ENCODE peak calls at places on chromosomes 6 and 20, in five cellular contexts. E, F, X, B and S are unnamed samples. For H3K4me1 and H3K27me3, the result is how much of the 10 kb centered on the place peaks cover.

GRCh38 chr6:38234934-38235678 is 404.6 kb downstream of the BTBD9 start:
- DNase-seq in E (no peak), F (no peak), X (no peak), B (no peak), S (no peak)

GRCh38 chr20:50750145-50750671 is 18.8 kb downstream of the PARD6B start:
- DNase-seq in E (no peak), B (no peak), F (no peak), X (no peak), S (no peak)

GRCh38 chr6:372336-372911 is 19.1 kb upstream of the IRF4 start:
- DNase-seq in F (no peak), B (peak), E (no peak), X (no peak), S (no peak)

GRCh38 chr6:99905209-99906106 is 88.6 kb downstream of the MCHR2 start:
- DNase-seq in E (no peak), B (no peak), F (no peak), X (peak), S (peak)

GRCh38 chr6:73062837-73063236 is 162.5 kb downstream of the KHDC1L start:
- DNase-seq in B (no peak), E (no peak), X (no peak), F (no peak), S (no peak)

GRCh38 chr6:55511124-55511820 is 67.7 kb downstream of the HMGCLL1 start:
- DNase-seq in B (no peak), F (no peak), X (no peak), E (no peak), S (no peak)

GRCh38 chr20:25341716-25342680 is 48.6 kb downstream of the ABHD12 start:
- DNase-seq in B (no peak), F (no peak), E (no peak), X (peak), S (peak)

GRCh38 chr6:13480631-13481501 is 6.5 kb downstream of the GFOD1 start:
- DNase-seq in F (peak), B (no peak), X (no peak), E (no peak), S (no peak)

DNA sequence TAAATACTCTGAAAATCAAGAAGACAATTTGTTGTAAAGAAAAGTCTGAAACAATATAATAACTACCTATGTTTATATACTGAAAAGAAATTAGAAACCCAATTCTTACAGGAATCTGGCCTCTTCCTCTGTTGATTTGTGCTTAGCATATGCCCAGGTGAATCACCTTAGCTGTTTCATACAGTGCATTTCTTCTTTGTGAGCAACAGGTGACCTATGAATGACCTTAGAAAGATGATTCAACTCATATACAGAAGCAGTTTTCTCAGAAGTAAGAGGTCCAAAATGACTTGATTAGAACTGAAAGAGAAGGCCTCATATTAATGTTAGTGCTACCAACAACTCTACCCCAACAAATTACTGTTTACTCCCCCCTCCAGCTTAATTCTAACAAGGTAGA is 419.5 kb upstream of the ID4 start:
- DNase-seq in E (no peak), X (peak), F (no peak), B (no peak), S (no peak)
- H3K4me1 ChIP-seq in E (under half), X (under half), F (under half), B (under half), S (under half)

GRCh38 chr6:30130887-30131862 is 4.8 kb upstream of the TRIM40 start:
- DNase-seq in X (peak), B (no peak), E (peak), F (peak), S (peak)
- H3K27me3 ChIP-seq in X (under half), B (under half), E (under half), F (under half), S (under half)

GRCh38 chr6:135087803-135088202 is 33.2 kb upstream of the HBS1L start:
- DNase-seq in B (no peak), F (no peak), X (no peak), E (no peak), S (no peak)

GRCh38 chr6:135085700-135086413 is 31.2 kb upstream of the HBS1L start:
- DNase-seq in F (no peak), B (no peak), E (no peak), X (no peak), S (no peak)

GRCh38 chr6:135087403-135087802 is 32.8 kb upstream of the HBS1L start:
- DNase-seq in X (no peak), F (no peak), B (no peak), E (no peak), S (no peak)

GRCh38 chr6:135084916-135085269 is 30.3 kb upstream of the HBS1L start:
- DNase-seq in B (no peak), F (no peak), X (no peak), E (no peak), S (no peak)

DNA sequence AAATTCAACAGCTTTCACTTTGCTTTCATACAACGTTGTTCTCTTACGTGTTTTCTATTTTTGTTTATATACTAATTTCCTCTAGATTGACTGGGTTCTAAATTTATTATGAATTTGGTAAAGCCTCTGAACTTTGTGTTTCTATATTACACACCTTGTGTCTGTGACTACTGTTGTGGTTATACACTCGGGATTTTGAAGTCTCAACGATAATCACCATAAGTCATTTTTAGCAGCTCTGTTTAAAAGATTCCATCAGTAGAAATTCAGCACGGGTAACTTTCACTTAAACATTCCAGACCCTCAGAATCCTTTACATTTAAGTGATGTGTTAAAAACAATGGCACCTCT is 31.8 kb upstream of the HBS1L start:
- DNase-seq in F (no peak), B (no peak), X (no peak), E (no peak), S (no peak)
- H3K4me3 ChIP-seq in F (no peak), B (no peak), X (peak), E (no peak), S (no peak)

GRCh38 chr6:1862411-1862810 is 252.7 kb downstream of the FOXC1 start:
- DNase-seq in E (no peak), F (no peak), B (no peak), X (no peak), S (no peak)

GRCh38 chr6:1858865-1859264 is 249.2 kb downstream of the FOXC1 start:
- DNase-seq in B (no peak), X (no peak), F (no peak), E (no peak), S (no peak)

GRCh38 chr6:1858191-1858590 is 248.5 kb downstream of the FOXC1 start:
- DNase-seq in X (no peak), E (no peak), F (no peak), B (no peak), S (no peak)

GRCh38 chr6:1864496-1864895 is 254.8 kb downstream of the FOXC1 start:
- DNase-seq in B (no peak), E (no peak), X (no peak), F (no peak), S (no peak)

GRCh38 chr6:1860756-1861369 is 251.1 kb downstream of the FOXC1 start:
- DNase-seq in E (no peak), B (no peak), F (no peak), X (no peak), S (no peak)
- H3K4me1 ChIP-seq in E (under half), B (under half), F (under half), X (under half), S (under half)